ENCODE peak calls at places on chromosomes 16 and 17, in six cellular contexts. One of them, this sample, is unnamed.

GRCh38 chr17:68228817-68229570 is 18.8 kb upstream of the AMZ2 start:
- DNase-seq in Caco-2: no peak
- DNase-seq in aorta: peak; percentile 49
- DNase-seq in CD8-positive, alpha-beta T cell: no peak
- DNase-seq in lower leg skin: peak; percentile 78
- DNase-seq in brain microvascular endothelial cell: no peak
- DNase-seq in this sample: no peak

GRCh38 chr17:4740025-4740351 is 260 bp upstream of the CXCL16 start:
- DNase-seq in Caco-2: no peak
- DNase-seq in aorta: no peak
- DNase-seq in CD8-positive, alpha-beta T cell: no peak
- DNase-seq in lower leg skin: no peak
- DNase-seq in brain microvascular endothelial cell: no peak
- DNase-seq in this sample: no peak

GRCh38 chr17:303161-303560 is 49.4 kb downstream of the RPH3AL start:
- DNase-seq in Caco-2: no peak
- DNase-seq in aorta: peak; percentile 11
- DNase-seq in CD8-positive, alpha-beta T cell: no peak
- DNase-seq in lower leg skin: no peak
- DNase-seq in brain microvascular endothelial cell: no peak
- DNase-seq in this sample: no peak

GRCh38 chr17:40551091-40551873 is 14.0 kb downstream of the CCR7 start:
- DNase-seq in Caco-2: peak; percentile 67
- DNase-seq in aorta: peak; percentile 82
- DNase-seq in CD8-positive, alpha-beta T cell: no peak
- DNase-seq in lower leg skin: peak; percentile 95
- DNase-seq in brain microvascular endothelial cell: peak; percentile 98
- DNase-seq in this sample: peak; percentile 89

GRCh38 chr17:41917957-41918391 is 777 bp downstream of the ACLY start:
- DNase-seq in Caco-2: no peak
- DNase-seq in aorta: peak; percentile 89
- DNase-seq in CD8-positive, alpha-beta T cell: peak; percentile 30
- DNase-seq in lower leg skin: peak; percentile 88
- DNase-seq in brain microvascular endothelial cell: peak; percentile 16
- DNase-seq in this sample: peak; percentile 16

GRCh38 chr16:57627184-57627871 is 1.1 kb upstream of the ADGRG1 start:
- DNase-seq in Caco-2: peak; percentile 44
- DNase-seq in aorta: no peak
- DNase-seq in CD8-positive, alpha-beta T cell: no peak
- DNase-seq in lower leg skin: no peak
- DNase-seq in brain microvascular endothelial cell: peak; percentile 71
- DNase-seq in this sample: no peak

GRCh38 chr17:7706631-7707354 is 1.8 kb downstream of the EFNB3 start:
- DNase-seq in Caco-2: no peak
- DNase-seq in aorta: peak; percentile 28
- DNase-seq in CD8-positive, alpha-beta T cell: no peak
- DNase-seq in lower leg skin: no peak
- DNase-seq in brain microvascular endothelial cell: no peak
- DNase-seq in this sample: no peak

GRCh38 chr16:48963306-48963705 is 318.3 kb downstream of the CBLN1 start:
- DNase-seq in Caco-2: no peak
- DNase-seq in aorta: no peak
- DNase-seq in CD8-positive, alpha-beta T cell: no peak
- DNase-seq in lower leg skin: no peak
- DNase-seq in brain microvascular endothelial cell: no peak
- DNase-seq in this sample: no peak

GRCh38 chr17:14227052-14227451 is 9.6 kb downstream of the CDRT15 start:
- DNase-seq in Caco-2: no peak
- DNase-seq in aorta: no peak
- DNase-seq in CD8-positive, alpha-beta T cell: no peak
- DNase-seq in lower leg skin: no peak
- DNase-seq in brain microvascular endothelial cell: no peak
- DNase-seq in this sample: no peak

GRCh38 chr16:27779719-27780161 is 229.8 kb downstream of the KATNIP start:
- DNase-seq in Caco-2: peak; percentile 64
- DNase-seq in aorta: peak; percentile 81
- DNase-seq in CD8-positive, alpha-beta T cell: no peak
- DNase-seq in lower leg skin: no peak
- DNase-seq in brain microvascular endothelial cell: peak; percentile 25
- DNase-seq in this sample: peak; percentile 49

GRCh38 chr17:16027708-16028584 is 28.3 kb downstream of the TTC19 start:
- DNase-seq in Caco-2: no peak
- DNase-seq in aorta: no peak
- DNase-seq in CD8-positive, alpha-beta T cell: peak; percentile 11
- DNase-seq in lower leg skin: no peak
- DNase-seq in brain microvascular endothelial cell: peak; percentile 94
- DNase-seq in this sample: no peak

GRCh38 chr17:72789711-72790110 is 302.8 kb downstream of the SLC39A11 start:
- DNase-seq in Caco-2: no peak
- DNase-seq in aorta: no peak
- DNase-seq in CD8-positive, alpha-beta T cell: no peak
- DNase-seq in lower leg skin: no peak
- DNase-seq in brain microvascular endothelial cell: no peak
- DNase-seq in this sample: no peak

GRCh38 chr17:81462506-81463125 is 50.0 kb downstream of the ACTG1 start:
- DNase-seq in Caco-2: no peak
- DNase-seq in aorta: no peak
- DNase-seq in CD8-positive, alpha-beta T cell: no peak
- DNase-seq in lower leg skin: no peak
- DNase-seq in brain microvascular endothelial cell: no peak
- DNase-seq in this sample: no peak

GRCh38 chr17:47225436-47225858 is 16.3 kb downstream of the MYL4 start:
- DNase-seq in Caco-2: no peak
- DNase-seq in aorta: peak; percentile 85
- DNase-seq in CD8-positive, alpha-beta T cell: no peak
- DNase-seq in lower leg skin: peak; percentile 88
- DNase-seq in brain microvascular endothelial cell: peak; percentile 91
- DNase-seq in this sample: peak; percentile 93

GRCh38 chr17:48731355-48731754 is 2.8 kb upstream of the HOXB13 start:
- DNase-seq in Caco-2: no peak
- DNase-seq in aorta: no peak
- DNase-seq in CD8-positive, alpha-beta T cell: no peak
- DNase-seq in lower leg skin: no peak
- DNase-seq in brain microvascular endothelial cell: no peak
- DNase-seq in this sample: no peak

GRCh38 chr17:38719943-38720641 is 10.0 kb upstream of the CISD3 start:
- DNase-seq in Caco-2: no peak
- DNase-seq in aorta: no peak
- DNase-seq in CD8-positive, alpha-beta T cell: no peak
- DNase-seq in lower leg skin: no peak
- DNase-seq in brain microvascular endothelial cell: no peak
- DNase-seq in this sample: no peak

GRCh38 chr17:75707096-75707720 is 14.1 kb upstream of the ITGB4 start:
- DNase-seq in Caco-2: no peak
- DNase-seq in aorta: no peak
- DNase-seq in CD8-positive, alpha-beta T cell: no peak
- DNase-seq in lower leg skin: no peak
- DNase-seq in brain microvascular endothelial cell: peak; percentile 48
- DNase-seq in this sample: no peak

DNA sequence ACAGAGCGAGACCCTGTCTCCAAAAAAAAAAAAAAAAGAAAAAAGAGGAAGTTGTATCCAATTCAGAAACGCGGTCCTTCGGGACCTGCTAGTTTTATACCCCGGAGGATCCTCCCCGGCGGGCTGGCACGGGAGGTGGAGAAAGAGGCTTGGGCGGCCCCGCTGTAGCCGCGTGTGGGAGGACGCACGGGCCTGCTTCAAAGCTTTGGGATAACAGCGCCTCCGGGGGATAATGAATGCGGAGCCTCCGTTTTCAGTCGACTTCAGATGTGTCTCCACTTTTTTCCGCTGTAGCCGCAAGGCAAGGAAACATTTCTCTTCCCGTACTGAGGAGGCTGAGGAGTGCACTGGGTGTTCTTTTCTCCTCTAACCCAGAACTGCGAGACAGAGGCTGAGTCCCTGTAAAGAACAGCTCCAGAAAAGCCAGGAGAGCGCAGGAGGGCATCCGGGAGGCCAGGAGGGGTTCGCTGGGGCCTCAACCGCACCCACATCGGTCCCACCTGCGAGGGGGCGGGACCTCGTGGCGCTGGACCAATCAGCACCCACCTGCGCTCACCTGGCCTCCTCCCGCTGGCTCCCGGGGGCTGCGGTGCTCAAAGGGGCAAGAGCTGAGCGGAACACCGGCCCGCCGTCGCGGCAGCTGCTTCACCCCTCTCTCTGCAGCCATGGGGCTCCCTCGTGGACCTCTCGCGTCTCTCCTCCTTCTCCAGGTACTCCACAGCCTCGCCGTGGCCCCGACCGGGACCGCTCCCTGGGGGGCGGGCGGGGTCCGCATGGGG is at the start of gene CDH3:
- DNase-seq in Caco-2: peak; percentile 95
- DNase-seq in aorta: no peak
- DNase-seq in CD8-positive, alpha-beta T cell: no peak
- DNase-seq in lower leg skin: peak; percentile 87
- DNase-seq in brain microvascular endothelial cell: no peak
- DNase-seq in this sample: no peak
- H3K4me3 ChIP-seq in Caco-2: peak within 1 kb of the TSS; percentile 97
- H3K4me3 ChIP-seq in aorta: no peak within 1 kb of the TSS
- H3K4me3 ChIP-seq in CD8-positive, alpha-beta T cell: peak within 1 kb of the TSS; percentile 37
- H3K4me3 ChIP-seq in lower leg skin: peak within 1 kb of the TSS; percentile 5
- H3K4me3 ChIP-seq in brain microvascular endothelial cell: no peak within 1 kb of the TSS
- H3K4me3 ChIP-seq in this sample: peak within 1 kb of the TSS; percentile 11

DNA sequence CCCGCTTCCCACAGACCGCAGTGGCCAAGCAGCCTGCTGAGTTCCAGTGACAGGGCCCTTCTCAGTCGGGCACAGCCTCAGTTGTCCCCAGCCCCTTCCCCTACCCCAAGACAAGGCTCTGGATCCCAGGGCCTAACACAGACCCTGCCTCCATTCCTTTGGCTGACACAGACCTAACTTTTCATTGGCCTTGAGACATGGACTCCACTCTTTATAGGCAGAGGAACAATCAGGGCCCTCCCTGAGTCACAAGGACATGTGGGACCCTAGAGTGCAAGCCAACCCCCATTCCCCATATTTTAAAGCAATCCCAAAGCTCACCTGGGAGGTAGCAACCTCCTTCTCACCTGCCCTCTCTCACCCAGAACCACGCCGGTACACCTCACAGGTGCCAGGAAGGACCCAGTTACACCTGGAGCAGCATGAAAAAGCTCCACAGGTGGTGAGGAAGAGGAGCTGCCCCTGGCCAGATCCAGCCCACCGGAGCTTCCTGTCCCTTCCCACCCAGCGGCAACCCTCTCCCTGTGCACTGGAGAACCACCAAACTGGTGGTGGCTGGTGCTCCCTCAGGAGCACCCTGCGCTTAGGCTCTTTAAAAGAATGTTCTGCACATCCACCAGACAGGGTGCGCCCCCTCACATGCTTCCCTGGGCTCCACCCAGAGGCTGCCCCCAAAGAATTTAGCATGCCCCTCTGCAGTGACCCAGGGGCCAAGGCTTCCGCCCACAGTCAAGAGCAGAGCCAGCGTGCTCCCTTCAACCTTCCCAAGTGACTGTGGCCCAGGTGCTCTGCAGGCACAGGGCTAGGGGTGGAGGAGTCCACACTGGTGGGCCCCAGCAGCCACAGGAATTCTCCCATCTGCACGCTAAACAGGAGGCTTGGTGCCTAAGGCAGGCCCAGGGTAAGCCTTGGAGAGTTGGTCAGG is 3.4 kb downstream of the MNT start:
- DNase-seq in Caco-2: no peak
- DNase-seq in aorta: no peak
- DNase-seq in CD8-positive, alpha-beta T cell: no peak
- DNase-seq in lower leg skin: no peak
- DNase-seq in brain microvascular endothelial cell: no peak
- DNase-seq in this sample: no peak
- H3K4me3 ChIP-seq in Caco-2: no peak overlapping the region
- H3K4me3 ChIP-seq in aorta: no peak overlapping the region
- H3K4me3 ChIP-seq in CD8-positive, alpha-beta T cell: no peak overlapping the region
- H3K4me3 ChIP-seq in lower leg skin: no peak overlapping the region
- H3K4me3 ChIP-seq in brain microvascular endothelial cell: peak overlapping the region; percentile 9
- H3K4me3 ChIP-seq in this sample: peak overlapping the region; percentile 4

DNA sequence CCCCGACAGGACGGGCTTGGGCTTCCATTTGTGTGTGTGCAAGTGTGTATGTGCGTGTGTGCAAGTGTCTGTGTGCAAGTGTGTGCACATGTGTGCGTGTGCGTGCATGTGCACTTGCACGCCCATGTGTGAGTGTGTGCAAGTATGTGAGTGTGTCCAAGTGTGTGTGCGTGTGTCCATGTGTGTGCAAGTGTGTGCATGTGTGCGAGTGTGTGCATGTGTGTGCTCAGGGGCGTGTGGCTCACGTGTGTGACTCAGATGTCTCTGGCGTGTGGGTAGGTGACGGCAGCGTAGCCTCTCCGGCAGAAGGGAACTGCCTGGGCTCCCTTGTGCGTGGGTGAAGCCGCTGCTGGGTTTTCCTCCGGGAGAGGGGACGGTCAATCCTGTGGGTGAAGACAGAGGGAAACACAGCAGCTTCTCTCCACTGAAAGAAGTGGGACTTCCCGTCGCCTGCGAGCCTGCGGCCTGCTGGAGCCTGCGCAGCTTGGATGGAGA is 23.1 kb upstream of the ITGAX start:
- DNase-seq in Caco-2: no peak
- DNase-seq in aorta: no peak
- DNase-seq in CD8-positive, alpha-beta T cell: no peak
- DNase-seq in lower leg skin: no peak
- DNase-seq in brain microvascular endothelial cell: no peak
- DNase-seq in this sample: no peak
- H3K4me3 ChIP-seq in Caco-2: no peak overlapping the region
- H3K4me3 ChIP-seq in aorta: no peak overlapping the region
- H3K4me3 ChIP-seq in CD8-positive, alpha-beta T cell: peak overlapping the region; percentile 45
- H3K4me3 ChIP-seq in lower leg skin: no peak overlapping the region
- H3K4me3 ChIP-seq in brain microvascular endothelial cell: no peak overlapping the region
- H3K4me3 ChIP-seq in this sample: no peak overlapping the region

GRCh38 chr16:65120811-65121721 is 797 bp downstream of the CDH11 start:
- DNase-seq in Caco-2: peak; percentile 11
- DNase-seq in aorta: peak; percentile 81
- DNase-seq in CD8-positive, alpha-beta T cell: no peak
- DNase-seq in lower leg skin: peak; percentile 87
- DNase-seq in brain microvascular endothelial cell: no peak
- DNase-seq in this sample: no peak

GRCh38 chr16:65121870-65122723 is at the start of gene CDH11:
- DNase-seq in Caco-2: peak; percentile 41
- DNase-seq in aorta: peak; percentile 90
- DNase-seq in CD8-positive, alpha-beta T cell: no peak
- DNase-seq in lower leg skin: peak; percentile 88
- DNase-seq in brain microvascular endothelial cell: peak; percentile 84
- DNase-seq in this sample: peak; percentile 56

GRCh38 chr16:65118866-65119265 is 3.0 kb downstream of the CDH11 start:
- DNase-seq in Caco-2: no peak
- DNase-seq in aorta: no peak
- DNase-seq in CD8-positive, alpha-beta T cell: no peak
- DNase-seq in lower leg skin: no peak
- DNase-seq in brain microvascular endothelial cell: no peak
- DNase-seq in this sample: no peak

GRCh38 chr16:65117701-65118448 is 4.0 kb downstream of the CDH11 start:
- DNase-seq in Caco-2: peak; percentile 74
- DNase-seq in aorta: peak; percentile 79
- DNase-seq in CD8-positive, alpha-beta T cell: peak; percentile 3
- DNase-seq in lower leg skin: peak; percentile 89
- DNase-seq in brain microvascular endothelial cell: peak; percentile 89
- DNase-seq in this sample: peak; percentile 76

DNA sequence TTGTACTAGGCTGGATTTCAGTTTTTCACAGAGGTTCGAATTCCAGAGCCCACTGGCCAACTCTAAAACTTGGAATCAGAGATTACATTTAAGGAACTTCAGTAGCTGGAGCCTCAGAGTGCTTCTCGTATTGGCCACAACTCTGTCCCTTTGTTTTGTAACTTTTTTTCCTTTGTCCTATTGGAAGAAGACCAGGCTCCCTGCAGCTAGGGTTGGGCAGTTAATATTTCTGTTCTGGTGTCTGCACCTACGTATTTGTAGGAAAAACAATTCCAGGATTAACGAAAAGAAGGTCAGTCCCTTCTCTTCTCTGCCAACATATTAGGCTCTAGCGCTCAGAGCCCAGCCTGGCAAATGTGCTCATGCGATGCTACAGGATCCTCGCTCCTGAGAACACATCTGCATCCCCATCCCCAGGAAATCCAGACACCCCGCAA is 1.9 kb downstream of the CDH11 start:
- DNase-seq in Caco-2: no peak
- DNase-seq in aorta: no peak
- DNase-seq in CD8-positive, alpha-beta T cell: no peak
- DNase-seq in lower leg skin: no peak
- DNase-seq in brain microvascular endothelial cell: peak; percentile 62
- DNase-seq in this sample: no peak
- H3K4me3 ChIP-seq in Caco-2: no peak overlapping the region
- H3K4me3 ChIP-seq in aorta: peak overlapping the region; percentile 80
- H3K4me3 ChIP-seq in CD8-positive, alpha-beta T cell: no peak overlapping the region
- H3K4me3 ChIP-seq in lower leg skin: peak overlapping the region; percentile 59
- H3K4me3 ChIP-seq in brain microvascular endothelial cell: peak overlapping the region; percentile 94
- H3K4me3 ChIP-seq in this sample: peak overlapping the region; percentile 79